ENCODE peak calls at places on chromosome 9, in ten cellular contexts. One of them, this sample, is unnamed.

GRCh38 chr9:135971106-135971766 is 10.1 kb upstream of the UBAC1 start:
- DNase-seq in central memory CD4-positive, alpha-beta T cell: no peak
- DNase-seq in T-cell: no peak
- DNase-seq in GM18507: no peak
- DNase-seq in spleen: no peak
- DNase-seq in fibroblast of mammary gland: no peak
- DNase-seq in NCI-H1436: no peak
- DNase-seq in WTC11: no peak
- DNase-seq in SW480: no peak
- DNase-seq in activated CD4-positive, alpha-beta T cell treated with anti-CD3 and anti-CD28 coated beads for 48 hours: no peak
- DNase-seq in this sample: no peak

GRCh38 chr9:137270929-137271695 is 6.4 kb upstream of the TOR4A start:
- DNase-seq in WTC11: no peak
- DNase-seq in NCI-H1436: no peak
- DNase-seq in SW480: no peak
- DNase-seq in spleen: peak
- DNase-seq in fibroblast of mammary gland: no peak
- DNase-seq in GM18507: no peak
- DNase-seq in activated CD4-positive, alpha-beta T cell treated with anti-CD3 and anti-CD28 coated beads for 48 hours: peak
- DNase-seq in T-cell: no peak
- DNase-seq in central memory CD4-positive, alpha-beta T cell: peak
- DNase-seq in this sample: no peak

GRCh38 chr9:91240596-91240995 is 121.1 kb downstream of the AUH start:
- DNase-seq in spleen: no peak
- DNase-seq in SW480: no peak
- DNase-seq in NCI-H1436: no peak
- DNase-seq in WTC11: no peak
- DNase-seq in GM18507: no peak
- DNase-seq in T-cell: no peak
- DNase-seq in central memory CD4-positive, alpha-beta T cell: no peak
- DNase-seq in fibroblast of mammary gland: no peak
- DNase-seq in activated CD4-positive, alpha-beta T cell treated with anti-CD3 and anti-CD28 coated beads for 48 hours: no peak
- DNase-seq in this sample: no peak

GRCh38 chr9:137488330-137488653 is 29.2 kb upstream of the NSMF start:
- DNase-seq in T-cell: no peak
- DNase-seq in activated CD4-positive, alpha-beta T cell treated with anti-CD3 and anti-CD28 coated beads for 48 hours: no peak
- DNase-seq in NCI-H1436: peak
- DNase-seq in spleen: peak
- DNase-seq in SW480: no peak
- DNase-seq in WTC11: no peak
- DNase-seq in GM18507: no peak
- DNase-seq in fibroblast of mammary gland: no peak
- DNase-seq in central memory CD4-positive, alpha-beta T cell: no peak
- DNase-seq in this sample: no peak

GRCh38 chr9:120555884-120556283 is 24.1 kb downstream of the CDK5RAP2 start:
- DNase-seq in SW480: no peak
- DNase-seq in WTC11: no peak
- DNase-seq in central memory CD4-positive, alpha-beta T cell: no peak
- DNase-seq in T-cell: no peak
- DNase-seq in spleen: no peak
- DNase-seq in NCI-H1436: no peak
- DNase-seq in activated CD4-positive, alpha-beta T cell treated with anti-CD3 and anti-CD28 coated beads for 48 hours: no peak
- DNase-seq in fibroblast of mammary gland: no peak
- DNase-seq in GM18507: no peak
- DNase-seq in this sample: peak

GRCh38 chr9:16335788-16336580 is 534.5 kb downstream of the BNC2 start:
- DNase-seq in WTC11: no peak
- DNase-seq in T-cell: no peak
- DNase-seq in central memory CD4-positive, alpha-beta T cell: no peak
- DNase-seq in fibroblast of mammary gland: peak
- DNase-seq in NCI-H1436: no peak
- DNase-seq in GM18507: no peak
- DNase-seq in spleen: no peak
- DNase-seq in activated CD4-positive, alpha-beta T cell treated with anti-CD3 and anti-CD28 coated beads for 48 hours: no peak
- DNase-seq in SW480: peak
- DNase-seq in this sample: no peak

GRCh38 chr9:99259231-99259918 is 37.3 kb downstream of the SEC61B start:
- DNase-seq in fibroblast of mammary gland: peak
- DNase-seq in WTC11: peak
- DNase-seq in NCI-H1436: no peak
- DNase-seq in GM18507: no peak
- DNase-seq in T-cell: peak
- DNase-seq in activated CD4-positive, alpha-beta T cell treated with anti-CD3 and anti-CD28 coated beads for 48 hours: peak
- DNase-seq in SW480: peak
- DNase-seq in central memory CD4-positive, alpha-beta T cell: peak
- DNase-seq in spleen: peak
- DNase-seq in this sample: no peak

GRCh38 chr9:136050266-136050705 is 44.8 kb downstream of the NACC2 start:
- DNase-seq in T-cell: no peak
- DNase-seq in SW480: no peak
- DNase-seq in WTC11: no peak
- DNase-seq in fibroblast of mammary gland: no peak
- DNase-seq in central memory CD4-positive, alpha-beta T cell: no peak
- DNase-seq in NCI-H1436: no peak
- DNase-seq in GM18507: no peak
- DNase-seq in activated CD4-positive, alpha-beta T cell treated with anti-CD3 and anti-CD28 coated beads for 48 hours: no peak
- DNase-seq in spleen: no peak
- DNase-seq in this sample: no peak

GRCh38 chr9:131839281-131840084 is 99.6 kb upstream of the RAPGEF1 start:
- DNase-seq in T-cell: no peak
- DNase-seq in SW480: peak
- DNase-seq in spleen: no peak
- DNase-seq in GM18507: no peak
- DNase-seq in NCI-H1436: no peak
- DNase-seq in WTC11: no peak
- DNase-seq in fibroblast of mammary gland: peak
- DNase-seq in central memory CD4-positive, alpha-beta T cell: peak
- DNase-seq in activated CD4-positive, alpha-beta T cell treated with anti-CD3 and anti-CD28 coated beads for 48 hours: peak
- DNase-seq in this sample: no peak

GRCh38 chr9:76901801-76902200 is 4.1 kb downstream of the PRUNE2 start:
- DNase-seq in central memory CD4-positive, alpha-beta T cell: no peak
- DNase-seq in T-cell: no peak
- DNase-seq in WTC11: peak
- DNase-seq in activated CD4-positive, alpha-beta T cell treated with anti-CD3 and anti-CD28 coated beads for 48 hours: no peak
- DNase-seq in NCI-H1436: no peak
- DNase-seq in fibroblast of mammary gland: no peak
- DNase-seq in SW480: no peak
- DNase-seq in spleen: no peak
- DNase-seq in GM18507: no peak
- DNase-seq in this sample: no peak

GRCh38 chr9:124770359-124771020 is 621 bp downstream of the NR6A1 start:
- DNase-seq in WTC11: peak
- DNase-seq in central memory CD4-positive, alpha-beta T cell: no peak
- DNase-seq in fibroblast of mammary gland: no peak
- DNase-seq in spleen: no peak
- DNase-seq in SW480: peak
- DNase-seq in activated CD4-positive, alpha-beta T cell treated with anti-CD3 and anti-CD28 coated beads for 48 hours: peak
- DNase-seq in GM18507: no peak
- DNase-seq in T-cell: no peak
- DNase-seq in NCI-H1436: no peak
- DNase-seq in this sample: peak

GRCh38 chr9:75385236-75385635 is 296.9 kb downstream of the OSTF1 start:
- DNase-seq in T-cell: no peak
- DNase-seq in WTC11: no peak
- DNase-seq in SW480: no peak
- DNase-seq in NCI-H1436: no peak
- DNase-seq in fibroblast of mammary gland: no peak
- DNase-seq in activated CD4-positive, alpha-beta T cell treated with anti-CD3 and anti-CD28 coated beads for 48 hours: no peak
- DNase-seq in spleen: no peak
- DNase-seq in GM18507: no peak
- DNase-seq in central memory CD4-positive, alpha-beta T cell: no peak
- DNase-seq in this sample: no peak

GRCh38 chr9:89498845-89499480 is 1.1 kb upstream of the SEMA4D start:
- DNase-seq in fibroblast of mammary gland: no peak
- DNase-seq in activated CD4-positive, alpha-beta T cell treated with anti-CD3 and anti-CD28 coated beads for 48 hours: no peak
- DNase-seq in spleen: peak
- DNase-seq in central memory CD4-positive, alpha-beta T cell: peak
- DNase-seq in NCI-H1436: no peak
- DNase-seq in WTC11: no peak
- DNase-seq in SW480: no peak
- DNase-seq in GM18507: no peak
- DNase-seq in T-cell: no peak
- DNase-seq in this sample: peak

GRCh38 chr9:880725-881124 is 39.2 kb downstream of the DMRT1 start:
- DNase-seq in NCI-H1436: no peak
- DNase-seq in central memory CD4-positive, alpha-beta T cell: no peak
- DNase-seq in GM18507: no peak
- DNase-seq in spleen: no peak
- DNase-seq in WTC11: no peak
- DNase-seq in fibroblast of mammary gland: no peak
- DNase-seq in SW480: no peak
- DNase-seq in activated CD4-positive, alpha-beta T cell treated with anti-CD3 and anti-CD28 coated beads for 48 hours: peak
- DNase-seq in T-cell: no peak
- DNase-seq in this sample: no peak

GRCh38 chr9:133763272-133764183 is 25.4 kb upstream of the SARDH start:
- DNase-seq in SW480: no peak
- DNase-seq in fibroblast of mammary gland: peak
- DNase-seq in WTC11: no peak
- DNase-seq in T-cell: no peak
- DNase-seq in activated CD4-positive, alpha-beta T cell treated with anti-CD3 and anti-CD28 coated beads for 48 hours: no peak
- DNase-seq in spleen: peak
- DNase-seq in GM18507: no peak
- DNase-seq in central memory CD4-positive, alpha-beta T cell: no peak
- DNase-seq in NCI-H1436: no peak
- DNase-seq in this sample: no peak

GRCh38 chr9:105064248-105065118 is 136.5 kb upstream of the ABCA1 start:
- DNase-seq in central memory CD4-positive, alpha-beta T cell: no peak
- DNase-seq in fibroblast of mammary gland: peak
- DNase-seq in SW480: peak
- DNase-seq in activated CD4-positive, alpha-beta T cell treated with anti-CD3 and anti-CD28 coated beads for 48 hours: no peak
- DNase-seq in NCI-H1436: peak
- DNase-seq in WTC11: peak
- DNase-seq in GM18507: no peak
- DNase-seq in T-cell: no peak
- DNase-seq in spleen: peak
- DNase-seq in this sample: peak

GRCh38 chr9:101737705-101738565 is 512 bp downstream of the GRIN3A start:
- DNase-seq in SW480: no peak
- DNase-seq in GM18507: no peak
- DNase-seq in WTC11: peak
- DNase-seq in activated CD4-positive, alpha-beta T cell treated with anti-CD3 and anti-CD28 coated beads for 48 hours: peak
- DNase-seq in NCI-H1436: peak
- DNase-seq in central memory CD4-positive, alpha-beta T cell: no peak
- DNase-seq in fibroblast of mammary gland: no peak
- DNase-seq in T-cell: no peak
- DNase-seq in spleen: peak
- DNase-seq in this sample: no peak

GRCh38 chr9:8366161-8366926 is 566.8 kb upstream of the DMAC1 start:
- DNase-seq in SW480: no peak
- DNase-seq in T-cell: no peak
- DNase-seq in WTC11: no peak
- DNase-seq in GM18507: no peak
- DNase-seq in NCI-H1436: no peak
- DNase-seq in activated CD4-positive, alpha-beta T cell treated with anti-CD3 and anti-CD28 coated beads for 48 hours: no peak
- DNase-seq in spleen: no peak
- DNase-seq in fibroblast of mammary gland: peak
- DNase-seq in central memory CD4-positive, alpha-beta T cell: no peak
- DNase-seq in this sample: no peak

GRCh38 chr9:115058684-115059315 is 59.2 kb downstream of the TNC start:
- DNase-seq in activated CD4-positive, alpha-beta T cell treated with anti-CD3 and anti-CD28 coated beads for 48 hours: no peak
- DNase-seq in central memory CD4-positive, alpha-beta T cell: no peak
- DNase-seq in fibroblast of mammary gland: peak
- DNase-seq in GM18507: no peak
- DNase-seq in WTC11: no peak
- DNase-seq in NCI-H1436: no peak
- DNase-seq in spleen: no peak
- DNase-seq in T-cell: no peak
- DNase-seq in SW480: no peak
- DNase-seq in this sample: no peak

GRCh38 chr9:137243626-137244485 is 2.8 kb downstream of the TUBB4B start:
- DNase-seq in GM18507: no peak
- DNase-seq in spleen: no peak
- DNase-seq in T-cell: no peak
- DNase-seq in fibroblast of mammary gland: no peak
- DNase-seq in SW480: no peak
- DNase-seq in WTC11: no peak
- DNase-seq in NCI-H1436: no peak
- DNase-seq in activated CD4-positive, alpha-beta T cell treated with anti-CD3 and anti-CD28 coated beads for 48 hours: no peak
- DNase-seq in central memory CD4-positive, alpha-beta T cell: no peak
- DNase-seq in this sample: peak

GRCh38 chr9:113857875-113858274 is 18.2 kb upstream of the ZNF618 start:
- DNase-seq in SW480: no peak
- DNase-seq in fibroblast of mammary gland: no peak
- DNase-seq in spleen: no peak
- DNase-seq in WTC11: no peak
- DNase-seq in T-cell: no peak
- DNase-seq in central memory CD4-positive, alpha-beta T cell: no peak
- DNase-seq in activated CD4-positive, alpha-beta T cell treated with anti-CD3 and anti-CD28 coated beads for 48 hours: peak
- DNase-seq in NCI-H1436: no peak
- DNase-seq in GM18507: no peak
- DNase-seq in this sample: no peak